ENCODE peak calls at places on chromosomes 11 and 22, in six cellular contexts. Q is left ventricle myocardium inferior; E is RWPE1; M is stomach; B is SJSA1; F is activated T-helper 1 cell treated with anti-CD3 and anti-CD28 coated beads, Interleukin-2, amount 50 U/mL, for 16 hours. I is an unnamed sample.

GRCh38 chr11:876550-876949 is 33.9 kb downstream of the TSPAN4 start:
- DNase-seq in Q (peak), E (no peak), M (no peak), B (no peak), F (no peak), I (no peak)

GRCh38 chr11:72100462-72100861 is 2.6 kb downstream of the LAMTOR1 start:
- DNase-seq in Q (no peak), E (no peak), M (no peak), B (no peak), F (no peak), I (no peak)

GRCh38 chr11:11157201-11157600 is 195.8 kb downstream of the CSNK2A3 start:
- DNase-seq in Q (no peak), E (no peak), M (no peak), B (no peak), F (peak), I (no peak)

GRCh38 chr11:15764329-15764728 is 592.0 kb downstream of the SOX6 start:
- DNase-seq in Q (no peak), E (no peak), M (no peak), B (no peak), F (no peak), I (no peak)

GRCh38 chr22:21952586-21953571 is at the start of gene PPM1F:
- DNase-seq in Q (peak), E (peak), M (peak), B (peak), F (peak), I (peak)

GRCh38 chr22:39416319-39416718 is 16.7 kb downstream of the TAB1 start:
- DNase-seq in Q (no peak), E (no peak), M (no peak), B (no peak), F (no peak), I (no peak)

GRCh38 chr11:32643526-32643925 is 59.9 kb downstream of the EIF3M start:
- DNase-seq in Q (no peak), E (peak), M (no peak), B (no peak), F (no peak), I (no peak)

GRCh38 chr11:18011633-18012313 is 1.1 kb downstream of the SERGEF start:
- DNase-seq in Q (no peak), E (no peak), M (no peak), B (no peak), F (no peak), I (no peak)

GRCh38 chr11:123577081-123577598 is 77.3 kb downstream of the SCN3B start:
- DNase-seq in Q (peak), E (peak), M (peak), B (peak), F (peak), I (peak)

GRCh38 chr11:78000193-78000592 is 5.7 kb upstream of the INTS4 start:
- DNase-seq in Q (no peak), E (peak), M (peak), B (peak), F (no peak), I (peak)

GRCh38 chr22:36384766-36385400 is 2.9 kb downstream of the MYH9 start:
- DNase-seq in Q (no peak), E (no peak), M (no peak), B (no peak), F (no peak), I (no peak)

GRCh38 chr11:59669611-59670009 is 773 bp upstream of the PATL1 start:
- DNase-seq in Q (peak), E (peak), M (peak), B (peak), F (no peak), I (peak)

GRCh38 chr11:105179542-105180278 is 40.1 kb upstream of the CARD18 start:
- DNase-seq in Q (no peak), E (no peak), M (no peak), B (no peak), F (no peak), I (no peak)

GRCh38 chr22:38257170-38257569 is 15.6 kb downstream of the TMEM184B start:
- DNase-seq in Q (no peak), E (no peak), M (no peak), B (no peak), F (no peak), I (no peak)

GRCh38 chr22:30701872-30702271 is 7.2 kb downstream of the OSBP2 start:
- DNase-seq in Q (no peak), E (peak), M (no peak), B (no peak), F (no peak), I (no peak)

GRCh38 chr11:3001496-3001895 is 9.4 kb upstream of the NAP1L4 start:
- DNase-seq in Q (peak), E (no peak), M (peak), B (no peak), F (no peak), I (no peak)